ENCODE peak calls at places on chromosomes 3 and 15, in four cellular contexts. L, I, P and V are unnamed samples.

GRCh38 chr3:105965384-105965783 is 96.6 kb upstream of the CBLB start:
- DNase-seq in L (no peak), I (no peak), P (no peak), V (peak; percentile 52)

GRCh38 chr3:54213910-54214309 is 91.6 kb downstream of the CACNA2D3 start:
- DNase-seq in L (no peak), I (no peak), P (peak; percentile 70), V (no peak)

GRCh38 chr3:16203031-16203430 is 28.6 kb downstream of the GALNT15 start:
- DNase-seq in L (no peak), I (no peak), P (no peak), V (peak; percentile 84)

GRCh38 chr15:55434989-55435825 is 26.9 kb downstream of the PIERCE2 start:
- DNase-seq in L (no peak), I (peak; percentile 35), P (peak; percentile 78), V (peak; percentile 64)

GRCh38 chr3:136819784-136820640 is 1.1 kb downstream of the SLC35G2 start:
- DNase-seq in L (peak; percentile 80), I (peak; percentile 76), P (peak; percentile 90), V (peak; percentile 69)

GRCh38 chr3:13525827-13526625 is 22.9 kb upstream of the FBLN2 start:
- DNase-seq in L (no peak), I (no peak), P (no peak), V (no peak)

GRCh38 chr3:14340960-14341708 is 61.3 kb upstream of the SLC6A6 start:
- DNase-seq in L (no peak), I (no peak), P (no peak), V (no peak)

GRCh38 chr15:75049392-75049791 is 26.0 kb downstream of the PPCDC start:
- DNase-seq in L (no peak), I (no peak), P (no peak), V (peak; percentile 28)

GRCh38 chr15:69526086-69526485 is 73.5 kb downstream of the RPLP1 start:
- DNase-seq in L (peak; percentile 5), I (no peak), P (no peak), V (peak; percentile 21)

GRCh38 chr15:47027322-47027946 is 689.9 kb upstream of the SEMA6D start:
- DNase-seq in L (peak; percentile 32), I (peak; percentile 47), P (peak; percentile 56), V (no peak)

GRCh38 chr15:58980351-58980939 is 7.0 kb upstream of the RNF111 start:
- DNase-seq in L (no peak), I (no peak), P (no peak), V (peak; percentile 56)

GRCh38 chr3:112734171-112734570 is 93.2 kb upstream of the CCDC80 start:
- DNase-seq in L (no peak), I (no peak), P (no peak), V (peak; percentile 61)

GRCh38 chr3:88810455-88810854 is 297.0 kb upstream of the EPHA3 start:
- DNase-seq in L (no peak), I (no peak), P (peak; percentile 3), V (peak; percentile 60)

GRCh38 chr3:182909318-182910040 is 70.9 kb downstream of the DCUN1D1 start:
- DNase-seq in L (no peak), I (no peak), P (peak; percentile 37), V (no peak)

GRCh38 chr3:97612632-97613031 is 151.9 kb upstream of the ARL6 start:
- DNase-seq in L (no peak), I (no peak), P (no peak), V (no peak)

GRCh38 chr3:38582316-38582715 is 67.2 kb downstream of the SCN5A start:
- DNase-seq in L (no peak), I (peak; percentile 39), P (no peak), V (no peak)

GRCh38 chr3:189947948-189948723 is 172.6 kb downstream of the P3H2 start:
- DNase-seq in L (no peak), I (no peak), P (peak; percentile 50), V (peak; percentile 40)

GRCh38 chr3:189948724-189949045 is 172.0 kb downstream of the P3H2 start:
- DNase-seq in L (no peak), I (no peak), P (no peak), V (no peak)

GRCh38 chr3:189947068-189947467 is 173.6 kb downstream of the P3H2 start:
- DNase-seq in L (no peak), I (no peak), P (no peak), V (no peak)

GRCh38 chr3:189944285-189945145 is 176.2 kb downstream of the P3H2 start:
- DNase-seq in L (no peak), I (no peak), P (no peak), V (no peak)

GRCh38 chr3:189945935-189946709 is 174.6 kb downstream of the P3H2 start:
- DNase-seq in L (no peak), I (no peak), P (no peak), V (no peak)
- H2BK120ac ChIP-seq in L (no peak overlapping the region), I (no peak overlapping the region), P (no peak overlapping the region), V (no peak overlapping the region)

GRCh38 chr3:134846084-134846483 is 51.0 kb downstream of the EPHB1 start:
- DNase-seq in L (no peak), I (no peak), P (no peak), V (no peak)
- H4K5ac ChIP-seq in L (no peak overlapping the region), I (no peak overlapping the region), P (no peak overlapping the region), V (no peak overlapping the region)

GRCh38 chr3:134334901-134335280 is 39.4 kb downstream of the AMOTL2 start:
- DNase-seq in L (peak; percentile 19), I (no peak), P (peak; percentile 80), V (no peak)

GRCh38 chr3:134332344-134332743 is 41.9 kb downstream of the AMOTL2 start:
- DNase-seq in L (peak; percentile 24), I (no peak), P (no peak), V (no peak)

GRCh38 chr3:134331811-134332199 is 42.4 kb downstream of the AMOTL2 start:
- DNase-seq in L (no peak), I (no peak), P (no peak), V (no peak)

GRCh38 chr3:134334231-134334900 is 39.9 kb downstream of the AMOTL2 start:
- DNase-seq in L (peak; percentile 26), I (no peak), P (peak; percentile 62), V (peak; percentile 47)

GRCh38 chr3:134333522-134334181 is 40.6 kb downstream of the AMOTL2 start:
- DNase-seq in L (peak; percentile 67), I (no peak), P (peak; percentile 99), V (peak; percentile 70)
- H4K8ac ChIP-seq in L (no peak overlapping the region), I (no peak overlapping the region), P (no peak overlapping the region), V (peak overlapping the region; percentile 72)

DNA sequence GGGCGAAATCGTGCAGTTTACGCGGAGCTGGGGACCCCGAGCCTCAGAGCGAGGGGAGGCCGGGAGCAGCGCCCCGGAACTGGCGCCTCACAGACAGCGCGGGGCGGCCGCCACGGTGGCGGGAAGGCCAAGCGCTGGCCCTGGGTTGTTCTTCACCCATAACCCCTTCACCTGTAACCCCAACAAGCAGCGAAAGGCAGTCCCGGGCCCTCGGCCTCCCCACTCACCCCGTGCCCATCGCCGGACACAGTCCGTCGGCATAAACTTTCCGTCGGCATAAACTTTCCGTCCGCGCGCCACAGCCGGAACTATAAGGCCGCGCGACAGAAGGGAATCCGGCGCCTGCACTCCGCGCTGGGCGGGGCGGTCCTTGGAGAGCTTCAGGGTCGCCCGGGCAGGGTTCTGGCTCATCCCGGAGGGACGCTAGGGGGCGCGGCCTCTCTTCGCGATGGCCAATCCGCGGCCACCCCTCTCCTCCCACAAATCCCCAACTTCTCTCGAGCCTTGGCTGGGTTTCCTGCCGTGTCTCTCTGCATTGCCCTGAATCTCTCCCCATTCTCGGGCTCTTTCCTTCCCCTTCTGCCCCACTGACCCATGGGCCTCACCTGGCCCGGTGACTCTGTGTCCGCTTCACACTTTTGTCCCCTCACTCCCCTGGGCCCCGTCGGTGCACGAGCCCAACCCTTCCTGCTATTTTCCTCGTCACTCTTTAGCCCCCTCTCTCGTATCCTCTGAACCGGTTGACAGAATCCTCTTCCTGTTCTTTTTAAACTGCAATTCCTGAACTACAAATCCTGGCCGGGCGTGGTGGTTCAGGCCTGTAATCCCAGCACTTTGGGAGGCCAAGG is at the start of gene INTS14:
- DNase-seq in L (peak; percentile 98), I (peak; percentile 98), P (peak; percentile 98), V (peak; percentile 95)
- H2BK120ac ChIP-seq in L (no peak within 1 kb of the TSS), I (peak within 1 kb of the TSS; percentile 76), P (no peak within 1 kb of the TSS), V (peak within 1 kb of the TSS; percentile 78)

GRCh38 chr3:130533247-130533646 is 16.3 kb downstream of the COL6A6 start:
- DNase-seq in L (no peak), I (no peak), P (no peak), V (no peak)
- H4K5ac ChIP-seq in L (no peak overlapping the region), I (no peak overlapping the region), P (no peak overlapping the region), V (no peak overlapping the region)

GRCh38 chr3:129059311-129059975 is 1.1 kb upstream of the GP9 start:
- DNase-seq in L (no peak), I (no peak), P (no peak), V (no peak)

GRCh38 chr3:129061888-129062834 is 1.6 kb downstream of the GP9 start:
- DNase-seq in L (no peak), I (no peak), P (no peak), V (no peak)

GRCh38 chr3:129061077-129061887 is 703 bp downstream of the GP9 start:
- DNase-seq in L (no peak), I (no peak), P (no peak), V (no peak)

GRCh38 chr3:129058441-129059194 is 2.0 kb upstream of the GP9 start:
- DNase-seq in L (no peak), I (no peak), P (no peak), V (no peak)

GRCh38 chr3:129060276-129061076 is at the start of gene GP9:
- DNase-seq in L (no peak), I (no peak), P (peak; percentile 40), V (no peak)
- H4K8ac ChIP-seq in L (no peak within 1 kb of the TSS), I (peak within 1 kb of the TSS; percentile 75), P (no peak within 1 kb of the TSS), V (no peak within 1 kb of the TSS)

GRCh38 chr3:50190921-50191660 is at the start of gene GNAT1:
- DNase-seq in L (no peak), I (no peak), P (no peak), V (no peak)
- H2BK120ac ChIP-seq in L (no peak within 1 kb of the TSS), I (no peak within 1 kb of the TSS), P (no peak within 1 kb of the TSS), V (no peak within 1 kb of the TSS)

GRCh38 chr3:152038491-152038890 is 165.0 kb downstream of the SUCNR1 start:
- DNase-seq in L (no peak), I (no peak), P (no peak), V (no peak)
- H4K5ac ChIP-seq in L (no peak overlapping the region), I (no peak overlapping the region), P (no peak overlapping the region), V (no peak overlapping the region)